ENCODE peak calls at places on chromosomes 7 and 10, in nine cellular contexts. C is ovary, L is brain microvascular endothelial cell, H is esophagus muscularis mucosa, R is HAP-1, S is breast epithelium, A is aorta, D is dorsolateral prefrontal cortex, E is hepatocyte. M is an unnamed sample.

GRCh38 chr7:13467111-13467547 is 522.3 kb downstream of the ETV1 start:
- DNase-seq in C (no peak), L (no peak), H (no peak), R (no peak), S (no peak), A (no peak), D (no peak), E (no peak), M (no peak)

GRCh38 chr10:1715821-1716220 is 21.5 kb downstream of the ADARB2 start:
- DNase-seq in C (no peak), L (no peak), H (no peak), R (no peak), S (no peak), A (no peak), D (no peak), E (peak), M (no peak)

GRCh38 chr7:142188846-142189245 is 69.0 kb downstream of the PRSS58 start:
- DNase-seq in C (no peak), L (no peak), H (no peak), R (no peak), S (no peak), A (no peak), D (no peak), E (no peak), M (no peak)

GRCh38 chr7:29414216-29414615 is 149.4 kb upstream of the PRR15 start:
- DNase-seq in C (no peak), L (no peak), H (no peak), R (no peak), S (no peak), A (no peak), D (no peak), E (no peak), M (no peak)

GRCh38 chr7:964401-965231 is 10.1 kb upstream of the ADAP1 start:
- DNase-seq in C (peak), L (peak), H (no peak), R (no peak), S (no peak), A (peak), D (peak), E (no peak), M (no peak)

GRCh38 chr7:5088906-5089305 is 43.2 kb downstream of the RBAK start:
- DNase-seq in C (no peak), L (no peak), H (no peak), R (no peak), S (no peak), A (no peak), D (no peak), E (no peak), M (no peak)

GRCh38 chr10:62779487-62780248 is 24.9 kb upstream of the ADO start:
- DNase-seq in C (no peak), L (peak), H (no peak), R (no peak), S (no peak), A (no peak), D (no peak), E (no peak), M (peak)

GRCh38 chr7:122738937-122739336 is 36.2 kb upstream of the RNF148 start:
- DNase-seq in C (no peak), L (no peak), H (no peak), R (no peak), S (no peak), A (no peak), D (no peak), E (no peak), M (no peak)

GRCh38 chr7:84139986-84140729 is 54.4 kb downstream of the SEMA3A start:
- DNase-seq in C (no peak), L (peak), H (no peak), R (no peak), S (no peak), A (no peak), D (no peak), E (no peak), M (peak)

GRCh38 chr7:117808273-117808868 is 64.9 kb downstream of the CTTNBP2 start:
- DNase-seq in C (no peak), L (no peak), H (no peak), R (no peak), S (no peak), A (peak), D (no peak), E (no peak), M (no peak)

GRCh38 chr7:31811650-31812461 is 124.8 kb downstream of the PPP1R17 start:
- DNase-seq in C (no peak), L (no peak), H (no peak), R (no peak), S (no peak), A (peak), D (no peak), E (no peak), M (peak)

GRCh38 chr7:21256310-21256877 is 171.5 kb upstream of the SP4 start:
- DNase-seq in C (no peak), L (peak), H (no peak), R (peak), S (no peak), A (no peak), D (no peak), E (peak), M (peak)

GRCh38 chr10:30186371-30186875 is 127.0 kb upstream of the JCAD start:
- DNase-seq in C (no peak), L (peak), H (no peak), R (no peak), S (no peak), A (no peak), D (no peak), E (peak), M (no peak)

GRCh38 chr7:6237730-6238129 is 34.7 kb downstream of the CYTH3 start:
- DNase-seq in C (no peak), L (no peak), H (no peak), R (no peak), S (no peak), A (no peak), D (no peak), E (no peak), M (no peak)

GRCh38 chr10:12250181-12250580 is 54.2 kb downstream of the CDC123 start:
- DNase-seq in C (no peak), L (no peak), H (no peak), R (no peak), S (no peak), A (no peak), D (no peak), E (no peak), M (no peak)

GRCh38 chr7:131111081-131111576 is 216.5 kb upstream of the MKLN1 start:
- DNase-seq in C (no peak), L (peak), H (no peak), R (peak), S (no peak), A (no peak), D (no peak), E (no peak), M (peak)

GRCh38 chr10:26540601-26541000 is 102.5 kb downstream of the APBB1IP start:
- DNase-seq in C (no peak), L (no peak), H (no peak), R (peak), S (no peak), A (no peak), D (no peak), E (no peak), M (no peak)

GRCh38 chr10:126585249-126585986 is 85.1 kb downstream of the C10orf90 start:
- DNase-seq in C (no peak), L (no peak), H (no peak), R (no peak), S (no peak), A (no peak), D (no peak), E (no peak), M (no peak)

GRCh38 chr10:682931-683447 is 6.5 kb downstream of the DIP2C start:
- DNase-seq in C (no peak), L (no peak), H (no peak), R (no peak), S (no peak), A (no peak), D (peak), E (no peak), M (no peak)

GRCh38 chr7:23389701-23390100 is 80.6 kb downstream of the IGF2BP3 start:
- DNase-seq in C (no peak), L (no peak), H (no peak), R (no peak), S (no peak), A (no peak), D (no peak), E (no peak), M (no peak)

GRCh38 chr10:22372922-22373321 is 27.6 kb downstream of the SPAG6 start:
- DNase-seq in C (no peak), L (no peak), H (no peak), R (no peak), S (no peak), A (no peak), D (no peak), E (peak), M (no peak)

GRCh38 chr10:130741901-130742625 is 569.5 kb downstream of the TCERG1L start:
- DNase-seq in C (no peak), L (no peak), H (no peak), R (no peak), S (no peak), A (no peak), D (peak), E (no peak), M (no peak)

GRCh38 chr7:152108359-152108758 is 82.9 kb downstream of the GALNT11 start:
- DNase-seq in C (no peak), L (no peak), H (no peak), R (no peak), S (no peak), A (no peak), D (no peak), E (no peak), M (no peak)

GRCh38 chr7:83162402-83163256 is at the start of gene PCLO:
- DNase-seq in C (peak), L (peak), H (no peak), R (peak), S (peak), A (peak), D (peak), E (peak), M (peak)

GRCh38 chr10:96208271-96208670 is 63.1 kb downstream of the BLNK start:
- DNase-seq in C (no peak), L (no peak), H (no peak), R (no peak), S (no peak), A (no peak), D (no peak), E (no peak), M (no peak)

GRCh38 chr7:90239050-90239449 is 5.9 kb upstream of the CFAP69 start:
- DNase-seq in C (no peak), L (no peak), H (no peak), R (no peak), S (no peak), A (no peak), D (no peak), E (no peak), M (no peak)

GRCh38 chr10:34861293-34862004 is 46.4 kb upstream of the PARD3 start:
- DNase-seq in C (peak), L (no peak), H (no peak), R (no peak), S (no peak), A (no peak), D (no peak), E (peak), M (no peak)

GRCh38 chr10:120514959-120515358 is 57.9 kb downstream of the PLPP4 start:
- DNase-seq in C (no peak), L (no peak), H (no peak), R (no peak), S (no peak), A (no peak), D (no peak), E (no peak), M (no peak)

GRCh38 chr7:24902276-24902675 is 77.7 kb downstream of the OSBPL3 start:
- DNase-seq in C (no peak), L (no peak), H (no peak), R (no peak), S (no peak), A (no peak), D (no peak), E (no peak), M (peak)

GRCh38 chr10:131199646-131200045 is 111.9 kb downstream of the TCERG1L start:
- DNase-seq in C (peak), L (no peak), H (no peak), R (no peak), S (no peak), A (no peak), D (peak), E (no peak), M (no peak)

GRCh38 chr10:70053896-70054641 is 1.4 kb downstream of the MACROH2A2 start:
- DNase-seq in C (peak), L (no peak), H (no peak), R (no peak), S (no peak), A (peak), D (no peak), E (peak), M (no peak)

GRCh38 chr7:26182283-26182682 is 18.3 kb downstream of the HNRNPA2B1 start:
- DNase-seq in C (no peak), L (no peak), H (no peak), R (no peak), S (no peak), A (no peak), D (no peak), E (no peak), M (no peak)

GRCh38 chr7:112892263-112892662 is 102.1 kb upstream of the TMEM168 start:
- DNase-seq in C (no peak), L (peak), H (no peak), R (no peak), S (no peak), A (no peak), D (no peak), E (peak), M (peak)

GRCh38 chr7:128934361-128935352 is 3.1 kb upstream of the IRF5 start:
- DNase-seq in C (no peak), L (no peak), H (no peak), R (no peak), S (no peak), A (no peak), D (no peak), E (no peak), M (no peak)

GRCh38 chr7:79245623-79246249 is 207.7 kb downstream of the MAGI2 start:
- DNase-seq in C (no peak), L (no peak), H (no peak), R (peak), S (no peak), A (no peak), D (no peak), E (peak), M (no peak)

GRCh38 chr7:146885231-146885630 is 768.6 kb downstream of the CNTNAP2 start:
- DNase-seq in C (no peak), L (no peak), H (no peak), R (no peak), S (no peak), A (no peak), D (no peak), E (no peak), M (no peak)

GRCh38 chr7:42234736-42235135 is 2.3 kb downstream of the GLI3 start:
- DNase-seq in C (no peak), L (no peak), H (no peak), R (no peak), S (no peak), A (no peak), D (no peak), E (no peak), M (no peak)
- H3K4me3 ChIP-seq in C (peak), L (no peak), H (peak), R (peak), S (peak), A (no peak), D (no peak), E (no peak), M (peak)

GRCh38 chr7:150446288-150446938 is 4.0 kb upstream of the GIMAP8 start:
- DNase-seq in C (no peak), L (no peak), H (peak), R (no peak), S (no peak), A (no peak), D (no peak), E (no peak), M (no peak)

GRCh38 chr7:150450491-150450992 is at the start of gene GIMAP8:
- DNase-seq in C (no peak), L (no peak), H (peak), R (no peak), S (no peak), A (peak), D (no peak), E (no peak), M (no peak)

GRCh38 chr7:150449206-150449956 is 1.0 kb upstream of the GIMAP8 start:
- DNase-seq in C (no peak), L (no peak), H (peak), R (no peak), S (no peak), A (no peak), D (no peak), E (no peak), M (no peak)

GRCh38 chr7:150448789-150449147 is 1.7 kb upstream of the GIMAP8 start:
- DNase-seq in C (peak), L (peak), H (peak), R (peak), S (peak), A (peak), D (peak), E (peak), M (peak)

DNA sequence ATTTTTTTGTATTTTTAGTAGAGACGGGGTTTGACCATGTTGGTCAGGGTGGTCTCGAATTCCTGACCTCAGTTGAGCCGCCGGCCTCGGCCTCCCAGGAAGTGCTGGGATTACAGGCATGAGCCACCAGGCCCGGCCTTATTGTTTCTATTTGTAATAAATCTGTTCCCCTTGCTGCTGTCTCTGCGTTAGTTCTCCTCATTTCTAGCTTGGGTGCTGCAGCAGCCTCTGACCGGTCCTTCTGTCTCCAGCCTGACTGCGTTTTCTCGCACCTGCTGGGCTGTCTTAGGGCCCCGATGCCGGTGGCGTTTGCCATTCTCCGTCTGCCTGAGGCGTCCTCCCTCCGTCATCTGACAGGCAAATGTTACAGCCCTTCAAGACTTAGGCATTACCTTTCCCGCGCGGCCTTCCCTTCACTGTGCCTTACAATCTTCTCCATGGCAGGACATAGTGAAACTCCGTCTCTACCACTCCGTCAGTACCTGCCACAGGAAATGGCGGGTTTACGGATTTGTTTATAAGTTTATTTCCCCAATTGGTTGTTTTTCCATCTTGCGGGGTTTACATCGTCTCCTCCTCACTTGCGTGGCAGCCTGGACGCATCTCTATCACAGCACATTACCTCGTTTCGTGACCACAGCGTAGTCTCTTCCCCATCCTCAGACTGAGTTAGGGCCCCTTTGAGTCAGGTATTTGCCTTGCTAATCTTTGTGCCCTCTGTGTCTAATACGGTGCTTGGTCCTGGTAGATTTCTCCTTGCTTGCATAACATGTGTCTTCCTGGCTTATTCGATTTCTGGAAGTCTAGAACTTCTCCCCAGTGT is 2.3 kb upstream of the GIMAP8 start:
- DNase-seq in C (no peak), L (no peak), H (peak), R (no peak), S (no peak), A (no peak), D (no peak), E (no peak), M (no peak)
- H3K4me3 ChIP-seq in C (no peak), L (no peak), H (no peak), R (no peak), S (no peak), A (no peak), D (no peak), E (no peak), M (no peak)

GRCh38 chr10:48602401-48603135 is 2.3 kb downstream of the ARHGAP22 start:
- DNase-seq in C (no peak), L (no peak), H (no peak), R (no peak), S (no peak), A (no peak), D (no peak), E (no peak), M (no peak)
- H3K4me3 ChIP-seq in C (no peak), L (peak), H (no peak), R (no peak), S (no peak), A (no peak), D (no peak), E (no peak), M (peak)

DNA sequence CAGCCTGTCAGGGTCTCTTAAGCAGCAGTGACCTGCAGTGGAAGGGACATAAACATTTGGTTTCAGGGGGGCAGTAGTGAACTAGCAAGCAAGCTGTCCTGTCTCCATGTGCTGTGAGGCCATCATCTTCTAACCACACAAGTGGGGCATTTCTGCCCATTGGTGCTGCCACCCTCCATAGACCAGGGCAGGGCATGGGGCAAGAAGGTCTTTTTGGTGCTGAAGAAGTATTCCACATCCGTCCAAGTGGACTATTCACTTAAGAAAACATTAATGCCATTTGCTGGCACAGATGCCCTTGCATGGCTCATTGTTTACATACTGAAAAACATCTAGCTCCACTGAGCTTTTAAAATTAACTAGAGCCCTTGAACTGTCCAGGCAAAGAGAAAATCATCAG is 35.8 kb downstream of the ALOX5 start:
- DNase-seq in C (no peak), L (no peak), H (no peak), R (no peak), S (no peak), A (no peak), D (no peak), E (no peak), M (no peak)
- H3K4me3 ChIP-seq in C (no peak), L (no peak), H (no peak), R (no peak), S (no peak), A (no peak), D (no peak), E (no peak), M (no peak)

DNA sequence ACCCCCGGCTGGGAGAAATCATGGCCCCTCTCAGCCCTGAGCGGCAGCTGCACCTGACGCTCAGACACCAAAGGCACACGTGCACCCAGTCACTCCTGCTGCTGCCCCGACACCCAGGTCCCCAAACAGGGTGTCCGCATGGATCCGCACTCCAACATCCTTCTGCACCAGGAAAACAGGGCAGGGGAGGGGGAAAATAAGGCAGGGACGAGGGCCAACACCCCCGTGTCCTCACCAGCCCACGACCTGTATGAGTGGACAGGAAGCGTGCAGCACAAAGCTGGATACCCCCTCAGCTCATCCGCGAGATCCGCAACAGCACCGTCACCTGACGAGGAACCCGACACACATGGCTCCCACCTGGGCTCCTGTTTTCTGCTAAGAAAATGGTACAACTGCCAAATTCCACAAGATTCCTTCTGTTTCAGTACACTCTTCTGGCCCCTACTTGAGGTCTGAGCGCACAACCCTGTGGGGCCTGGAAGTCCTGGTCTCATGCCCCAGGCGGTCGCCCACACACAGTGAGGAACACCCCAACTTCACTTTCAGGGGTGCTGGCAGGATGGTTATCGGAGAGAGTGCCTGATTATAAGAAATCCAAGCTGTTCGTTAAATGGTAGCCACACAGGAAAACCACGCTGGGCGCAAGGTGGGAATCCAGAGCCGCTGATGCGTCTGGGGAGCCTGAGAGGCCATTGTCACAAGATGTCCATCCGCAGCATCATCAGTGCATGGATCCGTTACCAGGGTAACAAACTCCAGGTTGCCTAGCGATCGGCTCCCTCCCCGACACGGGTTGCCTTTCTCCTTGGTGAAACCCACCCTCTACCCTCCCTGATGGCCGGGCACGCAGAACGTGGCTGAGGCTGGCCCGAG is 63.6 kb downstream of the ZRANB1 start:
- DNase-seq in C (peak), L (no peak), H (no peak), R (no peak), S (peak), A (peak), D (peak), E (no peak), M (no peak)
- H3K4me3 ChIP-seq in C (no peak), L (no peak), H (no peak), R (no peak), S (no peak), A (no peak), D (peak), E (no peak), M (no peak)